ENCODE peak calls at places on chromosome 18, in four cellular contexts. One of them, this sample, is unnamed.

GRCh38 chr18:70332694-70333093 is 43.8 kb downstream of the SOCS6 start:
- DNase-seq in AG08396: peak
- DNase-seq in HT-29: no peak
- DNase-seq in OCI-LY7: no peak
- DNase-seq in this sample: no peak

GRCh38 chr18:46892842-46893241 is 24.5 kb downstream of the PIAS2 start:
- DNase-seq in HT-29: no peak
- DNase-seq in AG08396: no peak
- DNase-seq in OCI-LY7: no peak
- DNase-seq in this sample: no peak

GRCh38 chr18:46174317-46175039 is 70.3 kb downstream of the HAUS1 start:
- DNase-seq in HT-29: peak
- DNase-seq in OCI-LY7: peak
- DNase-seq in AG08396: peak
- DNase-seq in this sample: peak

GRCh38 chr18:57533399-57533884 is 53.1 kb downstream of the FECH start:
- DNase-seq in AG08396: no peak
- DNase-seq in HT-29: no peak
- DNase-seq in OCI-LY7: no peak
- DNase-seq in this sample: no peak

GRCh38 chr18:63022429-63023022 is 297.0 kb downstream of the BCL2 start:
- DNase-seq in AG08396: no peak
- DNase-seq in HT-29: no peak
- DNase-seq in OCI-LY7: no peak
- DNase-seq in this sample: peak

GRCh38 chr18:59707306-59707705 is 10.1 kb upstream of the CCBE1 start:
- DNase-seq in AG08396: no peak
- DNase-seq in OCI-LY7: no peak
- DNase-seq in HT-29: no peak
- DNase-seq in this sample: no peak

GRCh38 chr18:52046842-52047241 is 293.2 kb upstream of the DCC start:
- DNase-seq in HT-29: no peak
- DNase-seq in AG08396: no peak
- DNase-seq in OCI-LY7: no peak
- DNase-seq in this sample: no peak

GRCh38 chr18:24068945-24069693 is 54.6 kb downstream of the TTC39C start:
- DNase-seq in OCI-LY7: no peak
- DNase-seq in HT-29: no peak
- DNase-seq in AG08396: no peak
- DNase-seq in this sample: no peak

GRCh38 chr18:7908686-7909299 is 341.7 kb downstream of the PTPRM start:
- DNase-seq in HT-29: peak
- DNase-seq in OCI-LY7: no peak
- DNase-seq in AG08396: no peak
- DNase-seq in this sample: no peak

This sample was measured in activated CD4-positive, alpha-beta T cell treated with anti-CD3 and anti-CD28 coated beads for 48 hours.